ENCODE peak calls at places on chromosomes 1 and 21, in nine cellular contexts. W, J, G, U, R, B, Z, N and X are unnamed samples. For H3K4me1 and H3K36me3, the result is how much of the 10 kb centered on the place peaks cover.

GRCh38 chr1:29304025-29304684 is 67.8 kb downstream of the PTPRU start:
- DNase-seq in Z (no peak), U (no peak), W (no peak), G (no peak), B (no peak), R (no peak), J (no peak), N (no peak), X (no peak)

GRCh38 chr1:153659175-153659534 is 652 bp downstream of the SNAPIN start:
- DNase-seq in R (no peak), G (no peak), U (no peak), N (no peak), Z (peak), J (no peak), W (no peak), B (no peak), X (no peak)

GRCh38 chr1:100353988-100354387 is 1.7 kb downstream of the CDC14A start:
- DNase-seq in Z (no peak), W (no peak), G (no peak), R (no peak), J (no peak), N (no peak), B (peak), U (peak), X (no peak)

GRCh38 chr1:159940006-159940620 is 5.3 kb downstream of the IGSF9 start:
- DNase-seq in Z (no peak), R (no peak), B (no peak), G (no peak), U (no peak), W (no peak), N (no peak), J (no peak), X (no peak)

GRCh38 chr1:196399713-196400112 is 208.5 kb downstream of the KCNT2 start:
- DNase-seq in J (no peak), G (no peak), W (no peak), N (no peak), Z (no peak), B (no peak), U (no peak), R (no peak), X (no peak)

GRCh38 chr1:8816831-8817412 is 518 bp downstream of the RERE start:
- DNase-seq in U (peak), W (peak), G (peak), R (peak), B (peak), N (peak), J (peak), Z (peak), X (peak)

GRCh38 chr1:234722904-234723588 is 113.1 kb upstream of the IRF2BP2 start:
- DNase-seq in R (peak), G (no peak), U (peak), Z (no peak), N (peak), W (peak), J (peak), B (peak), X (no peak)

GRCh38 chr1:206890125-206890637 is 7.1 kb upstream of the IL24 start:
- DNase-seq in Z (no peak), N (no peak), W (no peak), U (peak), B (no peak), J (no peak), R (no peak), G (no peak), X (no peak)

GRCh38 chr21:38804617-38805281 is 980 bp upstream of the ETS2 start:
- DNase-seq in Z (peak), J (peak), R (no peak), N (peak), U (no peak), B (no peak), G (peak), W (peak), X (peak)

GRCh38 chr1:60848583-60849188 is 233.7 kb upstream of the NFIA start:
- DNase-seq in G (no peak), B (peak), J (no peak), W (no peak), Z (no peak), N (no peak), R (no peak), U (peak), X (no peak)

GRCh38 chr1:240092301-240093119 is 827 bp downstream of the FMN2 start:
- DNase-seq in W (no peak), B (peak), J (no peak), U (peak), Z (peak), N (peak), G (no peak), R (no peak), X (no peak)

GRCh38 chr1:154730986-154731489 is 123.1 kb upstream of the ADAR start:
- DNase-seq in B (peak), G (no peak), R (no peak), N (no peak), W (no peak), Z (no peak), U (no peak), J (no peak), X (no peak)

GRCh38 chr1:8379513-8380186 is 61.7 kb downstream of the SLC45A1 start:
- DNase-seq in W (no peak), U (no peak), Z (no peak), N (no peak), B (no peak), R (no peak), J (no peak), G (no peak), X (no peak)

GRCh38 chr21:28936721-28937120 is 56.0 kb downstream of the LTN1 start:
- DNase-seq in Z (no peak), N (no peak), G (no peak), R (no peak), U (no peak), W (no peak), J (no peak), B (no peak), X (no peak)

GRCh38 chr1:68442822-68443556 is 6.8 kb downstream of the RPE65 start:
- DNase-seq in W (no peak), U (peak), R (no peak), G (no peak), Z (no peak), N (peak), B (peak), J (peak), X (no peak)

GRCh38 chr21:41526478-41527087 is 18.6 kb upstream of the TMPRSS2 start:
- DNase-seq in N (peak), W (no peak), Z (peak), G (no peak), B (no peak), J (peak), R (no peak), U (no peak), X (peak)
- H3K27ac ChIP-seq in N (peak), W (no peak), Z (peak), G (no peak), B (no peak), J (peak), R (no peak), U (no peak), X (peak)

GRCh38 chr1:171179323-171180227 is 5.5 kb upstream of the FMO2 start:
- DNase-seq in J (no peak), G (no peak), B (no peak), R (no peak), U (no peak), W (no peak), Z (no peak), N (no peak), X (no peak)
- H3K4me1 ChIP-seq in J (under half), G (under half), B (under half), R (under half), U (under half), W (under half), Z (under half), N (under half), X (under half)

GRCh38 chr1:205303247-205303888 is 18.2 kb downstream of the NUAK2 start:
- DNase-seq in G (no peak), W (no peak), N (no peak), J (no peak), U (no peak), B (no peak), Z (no peak), R (no peak), X (no peak)
- H3K36me3 ChIP-seq in G (half or more), W (under half), N (under half), J (under half), U (under half), B (half or more), Z (under half), R (half or more), X (under half)

DNA sequence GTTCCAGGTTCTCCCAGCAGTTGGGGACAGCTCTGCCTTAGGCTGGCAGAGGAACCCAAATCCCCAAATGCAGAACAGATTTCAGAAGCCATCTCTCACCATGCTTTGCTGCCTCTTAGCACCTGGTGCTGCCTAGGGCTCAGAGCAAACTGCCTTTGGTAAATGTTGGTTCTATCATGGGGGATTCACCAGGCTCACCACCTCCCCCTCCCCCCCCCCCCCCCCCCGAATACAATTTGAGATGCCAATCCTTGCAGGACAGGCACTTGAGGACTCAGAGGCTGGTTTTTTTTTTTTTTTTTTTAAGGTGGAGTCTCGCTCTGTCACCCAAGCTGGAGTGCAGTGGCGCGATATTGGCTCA is 447 bp upstream of the PAQR6 start:
- DNase-seq in G (no peak), J (no peak), W (no peak), N (no peak), Z (no peak), R (no peak), U (no peak), B (no peak), X (no peak)
- H3K27ac ChIP-seq in G (no peak), J (no peak), W (no peak), N (no peak), Z (no peak), R (no peak), U (no peak), B (no peak), X (no peak)

GRCh38 chr21:46059195-46059594 is 38.7 kb upstream of the COL6A2 start:
- DNase-seq in N (no peak), J (no peak), B (no peak), U (no peak), R (no peak), Z (no peak), W (no peak), G (peak), X (no peak)
- H3K4me1 ChIP-seq in N (under half), J (under half), B (half or more), U (under half), R (under half), Z (under half), W (under half), G (under half), X (under half)

DNA sequence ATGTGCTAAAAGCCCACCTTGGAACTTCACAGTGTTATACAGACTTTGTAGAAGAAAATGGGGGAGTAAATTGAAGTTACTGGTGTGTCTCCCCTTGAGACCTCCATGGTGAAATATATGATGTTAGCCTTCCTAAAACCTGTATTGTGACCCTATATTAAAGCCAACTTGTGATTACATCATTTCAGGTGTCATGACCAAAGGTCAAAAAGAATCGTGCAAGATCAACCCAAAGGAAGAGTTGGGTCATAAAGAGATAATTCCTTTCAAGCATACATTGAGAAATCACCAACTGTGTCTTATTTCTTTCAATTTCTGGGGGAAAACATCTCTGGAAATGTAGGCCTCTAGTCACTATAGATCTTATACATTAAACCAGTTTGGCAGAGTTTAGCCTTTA is 34.6 kb downstream of the GNAT2 start:
- DNase-seq in R (no peak), J (no peak), B (no peak), U (no peak), N (no peak), W (no peak), G (no peak), Z (no peak), X (no peak)
- H3K36me3 ChIP-seq in R (under half), J (under half), B (half or more), U (under half), N (under half), W (under half), G (half or more), Z (under half), X (under half)

GRCh38 chr1:95133687-95134086 is 16.5 kb downstream of the TLCD4 start:
- DNase-seq in R (no peak), B (no peak), W (no peak), Z (no peak), U (no peak), J (no peak), G (no peak), N (no peak), X (no peak)
- H3K27ac ChIP-seq in R (no peak), B (no peak), W (no peak), Z (no peak), U (no peak), J (no peak), G (no peak), N (no peak), X (no peak)

GRCh38 chr1:2072891-2073290 is 22.7 kb downstream of the PRKCZ start:
- DNase-seq in U (no peak), N (no peak), R (no peak), G (no peak), Z (no peak), J (no peak), B (no peak), W (no peak), X (no peak)

GRCh38 chr1:2073382-2074230 is 23.4 kb downstream of the PRKCZ start:
- DNase-seq in W (no peak), U (no peak), Z (no peak), G (no peak), B (no peak), J (no peak), N (no peak), R (no peak), X (no peak)

GRCh38 chr1:2076826-2077225 is 26.6 kb downstream of the PRKCZ start:
- DNase-seq in B (no peak), G (no peak), W (no peak), Z (no peak), J (no peak), R (no peak), U (no peak), N (no peak), X (no peak)

GRCh38 chr1:2074316-2074855 is 24.2 kb downstream of the PRKCZ start:
- DNase-seq in R (no peak), B (no peak), U (no peak), Z (no peak), N (no peak), J (no peak), G (no peak), W (no peak), X (no peak)

DNA sequence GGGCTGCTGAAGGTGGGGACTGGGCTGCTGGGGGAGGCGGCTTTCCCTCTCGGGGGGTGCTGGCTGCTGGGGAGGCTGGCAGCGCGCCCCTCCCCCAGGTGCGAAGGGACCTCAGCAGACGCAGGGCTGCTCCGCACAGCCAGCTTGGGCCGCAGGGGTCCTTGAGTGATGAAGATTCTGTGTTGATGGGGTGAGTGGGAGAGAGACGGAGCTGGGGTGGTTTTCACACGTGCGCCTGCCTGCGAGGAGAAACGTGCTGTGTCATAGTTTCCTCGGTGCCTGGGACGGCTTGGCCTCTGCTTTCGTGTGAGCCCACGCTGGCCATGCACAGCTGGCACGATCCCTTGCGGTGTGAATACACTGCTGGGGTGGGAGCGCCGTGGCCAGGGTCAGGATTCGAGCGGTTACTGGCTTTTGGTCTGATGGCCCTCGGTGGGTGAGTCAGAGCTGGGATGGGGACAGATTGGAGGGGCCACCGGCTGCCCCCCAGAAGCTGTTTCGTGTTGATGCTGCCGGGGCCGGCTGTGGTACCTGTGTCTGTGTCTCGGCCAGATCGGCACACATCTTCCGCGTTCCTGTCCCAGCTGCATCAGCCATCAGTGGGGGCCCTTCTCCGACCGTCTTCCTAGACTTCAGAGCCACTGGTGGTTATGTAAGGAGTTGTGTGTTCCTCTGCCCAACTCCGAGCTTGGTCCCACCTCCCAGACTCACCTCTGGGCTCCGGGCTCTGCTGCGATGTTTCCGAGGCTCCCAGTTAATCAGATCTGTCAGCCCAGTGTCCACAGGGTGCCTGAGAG is 24.9 kb downstream of the PRKCZ start:
- DNase-seq in U (no peak), R (no peak), N (no peak), B (no peak), Z (no peak), G (no peak), J (no peak), W (no peak), X (no peak)
- H3K4me1 ChIP-seq in U (under half), R (under half), N (under half), B (under half), Z (under half), G (under half), J (under half), W (under half), X (under half)